ENCODE peak calls at places on chromosome 5, in five cellular contexts. O, N, C, F and H are unnamed samples.

GRCh38 chr5:167488371-167488770 is 803.1 kb upstream of the WWC1 start:
- DNase-seq in O (no peak), N (no peak), C (no peak), F (no peak), H (no peak)

GRCh38 chr5:152260940-152261339 is 144.1 kb downstream of the NMUR2 start:
- DNase-seq in O (no peak), N (no peak), C (no peak), F (no peak), H (no peak)

GRCh38 chr5:89211836-89212235 is 328.9 kb upstream of the MEF2C start:
- DNase-seq in O (no peak), N (no peak), C (no peak), F (no peak), H (no peak)

GRCh38 chr5:37738057-37738691 is 101.7 kb downstream of the GDNF start:
- DNase-seq in O (peak), N (no peak), C (peak), F (no peak), H (no peak)

GRCh38 chr5:52989025-52989780 is at the start of gene ITGA2:
- DNase-seq in O (peak), N (peak), C (peak), F (peak), H (peak)

GRCh38 chr5:76582252-76583162 is 40.7 kb downstream of the F2RL2 start:
- DNase-seq in O (peak), N (no peak), C (no peak), F (no peak), H (no peak)

GRCh38 chr5:112012112-112012511 is 255.1 kb upstream of the NREP start:
- DNase-seq in O (no peak), N (no peak), C (no peak), F (no peak), H (no peak)

GRCh38 chr5:131550606-131551005 is 84.4 kb downstream of the RAPGEF6 start:
- DNase-seq in O (no peak), N (no peak), C (no peak), F (no peak), H (no peak)

GRCh38 chr5:4942831-4943178 is 197.3 kb upstream of the ADAMTS16 start:
- DNase-seq in O (no peak), N (no peak), C (no peak), F (no peak), H (no peak)

GRCh38 chr5:89994266-89994665 is 415.3 kb downstream of the CETN3 start:
- DNase-seq in O (no peak), N (no peak), C (no peak), F (no peak), H (no peak)

GRCh38 chr5:109740329-109740728 is 50.6 kb downstream of the MAN2A1 start:
- DNase-seq in O (peak), N (no peak), C (no peak), F (no peak), H (peak)

GRCh38 chr5:103910002-103910401 is 347.4 kb upstream of the NUDT12 start:
- DNase-seq in O (no peak), N (no peak), C (no peak), F (no peak), H (no peak)

GRCh38 chr5:14507156-14507941 is 74.2 kb upstream of the OTULINL start:
- DNase-seq in O (no peak), N (no peak), C (no peak), F (no peak), H (no peak)

GRCh38 chr5:157342822-157343402 is 77.0 kb downstream of the CYFIP2 start:
- DNase-seq in O (peak), N (no peak), C (peak), F (peak), H (peak)

GRCh38 chr5:121171834-121172233 is 679.8 kb upstream of the FTMT start:
- DNase-seq in O (no peak), N (no peak), C (no peak), F (no peak), H (no peak)

GRCh38 chr5:16505140-16505891 is 39.7 kb upstream of the ZNF622 start:
- DNase-seq in O (no peak), N (no peak), C (no peak), F (no peak), H (no peak)
- TF ChIP-seq POLR2A in O (no peak), N (no peak), C (no peak), F (no peak), H (no peak)

GRCh38 chr5:66503203-66503789 is 92.9 kb upstream of the MAST4 start:
- DNase-seq in O (no peak), N (no peak), C (no peak), F (no peak), H (no peak)

GRCh38 chr5:66494437-66494836 is 101.8 kb upstream of the MAST4 start:
- DNase-seq in O (no peak), N (no peak), C (no peak), F (no peak), H (no peak)

DNA sequence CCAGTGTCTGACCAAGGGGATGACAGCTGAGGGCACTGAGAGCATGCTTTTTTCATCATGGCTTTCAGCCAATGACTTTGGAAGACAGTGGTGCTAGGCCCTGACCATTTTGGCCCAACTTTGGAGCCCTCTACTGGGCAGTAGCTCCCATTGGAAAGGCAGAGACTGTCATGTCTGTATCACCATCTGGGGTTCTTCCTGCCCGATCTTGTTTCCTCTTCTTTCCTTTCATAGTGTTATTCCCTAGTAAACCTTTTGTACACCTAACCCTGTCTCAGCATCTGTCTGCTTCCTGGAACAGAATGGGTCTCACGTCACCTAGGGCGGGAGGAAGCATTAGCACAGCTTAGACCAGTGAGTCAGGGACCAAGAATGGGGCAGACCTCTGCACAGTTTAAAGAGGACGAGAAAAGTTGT is 97.4 kb upstream of the MAST4 start:
- DNase-seq in O (peak), N (no peak), C (no peak), F (no peak), H (peak)
- TF ChIP-seq CTCF in O (no peak), N (no peak), C (peak), F (no peak), H (peak)

GRCh38 chr5:94618493-94619328 is at the start of the genes KIAA0825 and SLF1:
- DNase-seq in O (peak), N (peak), C (peak), F (peak), H (peak)
- TF ChIP-seq POLR2A in O (peak), N (no peak), C (no peak), F (peak), H (no peak)

GRCh38 chr5:179294131-179294780 is 51.0 kb downstream of the ADAMTS2 start:
- DNase-seq in O (no peak), N (no peak), C (no peak), F (no peak), H (no peak)

GRCh38 chr5:179294891-179295777 is 50.1 kb downstream of the ADAMTS2 start:
- DNase-seq in O (no peak), N (no peak), C (no peak), F (no peak), H (no peak)

GRCh38 chr5:179293276-179293675 is 52.0 kb downstream of the ADAMTS2 start:
- DNase-seq in O (no peak), N (no peak), C (no peak), F (no peak), H (no peak)

GRCh38 chr5:179290681-179291540 is 54.4 kb downstream of the ADAMTS2 start:
- DNase-seq in O (no peak), N (no peak), C (no peak), F (no peak), H (no peak)

DNA sequence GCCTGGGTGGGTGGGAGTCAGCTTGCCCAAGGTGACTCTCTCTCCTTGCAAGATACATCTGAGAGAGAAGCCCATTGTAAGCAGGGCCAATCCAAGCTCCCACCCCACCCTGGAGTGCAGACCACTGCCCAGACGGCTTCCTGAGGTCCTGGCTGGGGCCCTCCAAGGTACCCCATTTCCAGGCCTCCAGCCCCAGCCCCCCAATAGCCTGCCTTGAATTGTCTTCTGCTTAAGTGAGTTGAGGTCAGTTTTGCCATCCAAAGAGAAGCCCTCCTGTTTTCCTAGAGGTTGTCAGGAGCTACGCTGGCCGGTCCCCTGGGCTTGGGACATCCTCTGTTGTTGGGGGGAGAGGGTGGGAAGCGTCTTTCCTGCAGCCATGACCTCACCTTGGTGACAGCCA is 52.6 kb downstream of the ADAMTS2 start:
- DNase-seq in O (no peak), N (no peak), C (no peak), F (no peak), H (no peak)
- TF ChIP-seq CTCF in O (no peak), N (no peak), C (no peak), F (no peak), H (no peak)

DNA sequence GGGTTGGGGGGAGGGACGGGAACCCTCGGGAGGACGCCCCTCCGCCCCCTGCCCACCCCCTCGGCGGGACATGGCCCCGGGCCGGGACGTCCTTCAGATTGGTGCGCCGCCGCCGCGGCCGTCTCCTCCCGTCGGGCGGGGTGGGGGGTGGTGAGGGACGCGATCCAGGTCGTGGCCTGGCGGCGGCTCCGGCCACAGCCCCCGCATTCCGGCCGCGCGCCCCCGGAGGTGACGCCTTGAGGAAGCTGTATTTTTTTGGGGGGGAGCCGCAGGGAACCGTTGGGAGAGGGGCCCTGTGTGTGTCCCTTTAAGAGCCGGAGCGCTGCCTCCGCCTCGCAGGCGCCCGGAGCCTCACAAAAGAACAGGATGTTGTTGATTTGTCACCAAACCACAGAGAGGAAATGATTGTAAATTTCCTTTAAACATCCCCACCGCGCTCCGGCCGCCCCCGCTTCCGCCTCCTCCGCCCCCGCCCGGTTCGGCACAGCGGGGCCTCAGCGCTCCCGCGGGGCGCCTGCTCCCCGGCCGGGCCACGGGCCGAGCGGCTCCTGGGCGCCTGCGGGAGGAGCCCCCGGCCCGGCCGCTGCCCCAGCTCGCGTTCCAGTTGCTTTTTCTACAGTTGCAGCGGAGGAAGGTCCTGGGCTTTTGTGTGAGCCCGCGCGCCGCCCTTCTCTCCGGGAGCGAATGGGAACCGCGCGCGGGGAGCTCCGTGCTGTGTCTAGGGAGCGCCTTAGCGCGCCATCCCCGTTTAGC is 32.1 kb upstream of the SPRY4 start:
- DNase-seq in O (peak), N (peak), C (peak), F (peak), H (peak)
- TF ChIP-seq POLR2A in O (peak), N (peak), C (no peak), F (peak), H (peak)

GRCh38 chr5:153489611-153490010 is 859 bp upstream of the GRIA1 start:
- DNase-seq in O (no peak), N (no peak), C (no peak), F (no peak), H (no peak)
- TF ChIP-seq CTCF in O (no peak), N (no peak), C (no peak), F (no peak), H (no peak)

DNA sequence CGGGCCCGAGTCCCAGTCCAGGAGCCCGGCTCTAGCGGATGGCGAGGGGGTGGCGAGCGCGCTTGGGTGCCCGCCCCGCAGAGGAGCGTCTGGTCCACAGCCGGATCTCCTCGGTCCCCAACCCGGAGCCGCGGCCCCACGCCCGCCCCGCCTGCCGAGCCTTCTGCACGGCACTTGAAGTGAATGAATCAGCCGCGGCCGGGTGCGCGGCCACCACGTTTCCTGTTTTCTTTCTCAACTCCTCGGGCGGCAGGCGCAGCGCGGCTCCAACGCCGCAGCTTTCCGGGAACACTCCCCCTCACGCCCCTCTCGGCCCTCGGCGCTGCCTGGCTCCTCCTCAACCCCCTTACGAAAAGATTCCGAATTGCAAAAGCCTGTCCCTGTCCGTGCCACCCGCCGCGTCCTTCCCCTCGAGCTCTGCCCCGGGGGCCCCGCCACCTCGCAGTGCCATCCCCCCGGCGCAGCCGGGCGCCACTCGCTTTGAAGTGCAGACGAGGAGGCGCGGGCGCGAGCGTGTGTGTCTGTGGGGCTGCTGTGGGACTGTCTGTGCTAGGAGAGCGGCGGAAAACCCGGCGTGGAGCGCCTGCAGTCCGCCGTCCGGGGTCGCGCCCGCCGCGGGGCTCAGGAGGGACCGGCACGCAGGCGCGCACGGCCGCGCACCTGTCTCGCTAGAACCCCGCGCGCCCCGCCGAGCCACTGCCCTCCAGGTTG is 456.6 kb downstream of the RAB3C start:
- DNase-seq in O (peak), N (peak), C (no peak), F (no peak), H (peak)
- TF ChIP-seq POLR2A in O (no peak), N (no peak), C (no peak), F (peak), H (no peak)

GRCh38 chr5:983568-983967 is 25.0 kb upstream of the NKD2 start:
- DNase-seq in O (no peak), N (no peak), C (no peak), F (no peak), H (no peak)

GRCh38 chr5:980941-981340 is 27.7 kb upstream of the NKD2 start:
- DNase-seq in O (no peak), N (no peak), C (no peak), F (no peak), H (no peak)

GRCh38 chr5:981466-981865 is 27.1 kb upstream of the NKD2 start:
- DNase-seq in O (no peak), N (no peak), C (no peak), F (no peak), H (no peak)

GRCh38 chr5:983238-983524 is 25.4 kb upstream of the NKD2 start:
- DNase-seq in O (no peak), N (no peak), C (no peak), F (no peak), H (no peak)

DNA sequence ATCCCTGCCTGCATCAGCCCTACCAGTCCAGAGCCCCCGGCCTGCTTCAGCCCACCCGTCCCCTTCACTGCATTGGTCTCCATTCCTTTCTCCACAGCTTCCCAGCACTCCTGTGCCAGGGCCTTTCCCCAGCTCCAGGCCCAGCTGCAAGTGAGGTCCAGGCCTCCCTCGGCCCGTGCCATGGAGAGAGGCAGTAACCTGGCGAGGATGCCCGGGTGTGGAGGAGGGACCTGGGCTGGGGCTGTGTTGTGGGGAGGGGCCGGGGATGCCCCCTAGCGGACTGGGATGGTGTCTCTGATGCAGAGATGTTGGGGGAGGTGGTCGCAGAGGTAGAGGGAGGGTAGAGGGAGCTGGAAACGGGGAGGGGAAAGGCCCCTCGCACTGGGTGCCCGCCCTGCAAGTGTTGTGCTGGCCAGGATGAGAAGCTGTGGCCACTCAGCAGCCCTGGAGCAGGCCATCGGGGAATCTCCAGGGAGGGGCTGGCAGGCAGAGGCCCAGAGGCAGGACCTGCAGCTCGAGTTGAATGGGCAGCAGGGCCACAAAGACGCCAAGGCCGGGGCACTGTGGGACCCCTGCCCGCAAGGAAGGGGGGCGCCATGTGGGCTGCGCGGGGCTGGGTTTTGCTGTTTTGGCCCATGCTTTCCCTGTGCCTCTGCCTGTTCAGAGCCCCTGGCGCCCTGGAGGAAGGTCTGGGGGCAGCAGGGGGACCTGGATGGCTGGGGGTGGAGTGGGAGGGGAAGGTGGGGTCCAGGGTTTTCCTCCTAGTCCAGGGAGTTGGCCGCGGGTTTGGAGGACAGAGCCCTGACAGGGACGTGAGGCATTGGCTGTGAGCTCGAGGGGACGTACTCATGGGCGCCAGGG is 26.0 kb upstream of the NKD2 start:
- DNase-seq in O (no peak), N (no peak), C (no peak), F (peak), H (no peak)
- TF ChIP-seq CTCF in O (no peak), N (no peak), C (peak), F (peak), H (no peak)

DNA sequence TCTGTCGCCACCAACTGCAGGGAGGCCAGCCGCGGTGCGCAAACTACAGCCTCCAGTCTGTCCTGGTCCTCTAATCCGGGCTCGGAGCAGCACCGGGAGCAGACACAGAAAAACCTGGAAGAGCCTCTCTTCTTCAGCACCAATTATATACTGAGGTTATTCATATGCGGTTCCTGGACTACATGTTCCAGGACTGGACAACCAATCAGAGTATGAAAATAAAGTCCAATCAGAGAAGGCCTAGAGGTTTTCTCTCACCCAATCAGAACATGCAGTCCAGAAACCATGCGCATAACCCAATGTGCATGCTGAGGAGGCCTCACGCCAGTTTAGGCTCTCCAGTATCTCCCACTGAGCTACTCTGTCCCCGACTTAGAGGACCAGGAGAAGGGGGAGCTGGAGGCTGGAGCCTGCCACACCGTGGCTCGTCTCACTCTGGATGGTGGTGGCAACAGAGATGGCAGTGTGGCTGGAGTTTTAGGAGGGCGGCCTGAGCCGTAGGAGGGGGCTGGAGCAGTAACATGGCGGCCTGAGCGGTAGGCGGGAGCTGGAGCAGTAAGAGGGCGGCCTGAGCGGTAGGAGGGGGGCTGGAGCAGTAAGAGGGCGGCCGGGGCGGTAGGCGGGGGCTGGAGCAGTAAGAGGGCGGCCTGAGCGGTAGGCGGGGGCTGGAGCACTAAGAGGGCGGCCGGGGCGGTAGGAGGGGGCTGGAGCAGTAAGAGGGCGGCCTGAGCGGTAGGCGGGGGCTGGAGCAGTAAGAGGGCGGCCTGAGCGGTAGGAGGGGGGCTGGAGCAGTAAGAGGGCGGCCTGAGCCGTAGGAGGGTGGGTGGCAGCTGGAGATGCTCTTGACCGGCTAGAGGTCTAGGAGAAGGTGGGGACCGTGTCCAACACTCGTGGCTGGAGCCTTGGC is 20.4 kb upstream of the TRIM52 start:
- DNase-seq in O (no peak), N (no peak), C (no peak), F (no peak), H (no peak)
- TF ChIP-seq POLR2A in O (no peak), N (no peak), C (no peak), F (no peak), H (no peak)